ENCODE peak calls at places on chromosomes 4 and X, in six cellular contexts. P is activated B cell treated with CpG ODN at 0.5 μM for 24 hours, V is endothelial cell, C is AG04450, R is tibial artery, Q is astrocyte. J is an unnamed sample.

GRCh38 chrX:97123001-97123400 is 239.3 kb downstream of the RPA4 start:
- DNase-seq in P (no peak), V (no peak), C (no peak), R (no peak), Q (no peak), J (no peak)

GRCh38 chr4:153025402-153025801 is 89.3 kb downstream of the FHDC1 start:
- DNase-seq in P (no peak), V (no peak), C (no peak), R (no peak), Q (no peak), J (no peak)

GRCh38 chr4:113921089-113921842 is 58.2 kb downstream of the ARSJ start:
- DNase-seq in P (no peak), V (no peak), C (no peak), R (no peak), Q (peak), J (no peak)

GRCh38 chr4:103199009-103199408 is 866 bp upstream of the CENPE start:
- DNase-seq in P (no peak), V (no peak), C (no peak), R (no peak), Q (no peak), J (no peak)

GRCh38 chrX:120781416-120781815 is 94.2 kb downstream of the CT47B1 start:
- DNase-seq in P (no peak), V (no peak), C (no peak), R (no peak), Q (peak), J (no peak)

GRCh38 chrX:153609917-153610833 is 11.2 kb upstream of the CCNQ start:
- DNase-seq in P (peak), V (peak), C (peak), R (peak), Q (peak), J (peak)

GRCh38 chr4:138090145-138090917 is 151.8 kb downstream of the SLC7A11 start:
- DNase-seq in P (no peak), V (peak), C (peak), R (no peak), Q (peak), J (peak)

GRCh38 chr4:174550541-174550940 is 28.3 kb upstream of the HPGD start:
- DNase-seq in P (no peak), V (no peak), C (no peak), R (no peak), Q (no peak), J (no peak)

GRCh38 chrX:119617511-119618164 is 11.4 kb upstream of the NKRF start:
- DNase-seq in P (no peak), V (no peak), C (no peak), R (no peak), Q (no peak), J (no peak)

GRCh38 chr4:6124386-6125102 is 75.8 kb downstream of the JAKMIP1 start:
- DNase-seq in P (no peak), V (no peak), C (no peak), R (no peak), Q (no peak), J (no peak)

GRCh38 chr4:2222838-2223237 is 19.1 kb downstream of the HAUS3 start:
- DNase-seq in P (no peak), V (no peak), C (no peak), R (no peak), Q (no peak), J (no peak)

GRCh38 chr4:93764647-93765246 is 63.8 kb upstream of the ATOH1 start:
- DNase-seq in P (no peak), V (peak), C (peak), R (no peak), Q (peak), J (peak)
- TF ChIP-seq CTCF in P (no peak), V (peak), C (peak), R (peak), Q (peak), J (peak)

GRCh38 chrX:3526749-3527148 is 180.3 kb upstream of the MXRA5 start:
- DNase-seq in P (no peak), V (no peak), C (no peak), R (no peak), Q (peak), J (no peak)

GRCh38 chrX:3526084-3526483 is 179.6 kb upstream of the MXRA5 start:
- DNase-seq in P (no peak), V (no peak), C (no peak), R (no peak), Q (peak), J (no peak)

GRCh38 chrX:3532571-3532970 is 180.9 kb downstream of the PRKX start:
- DNase-seq in P (no peak), V (no peak), C (no peak), R (no peak), Q (no peak), J (no peak)

GRCh38 chrX:3527166-3527565 is 180.7 kb upstream of the MXRA5 start:
- DNase-seq in P (no peak), V (no peak), C (no peak), R (no peak), Q (peak), J (no peak)

DNA sequence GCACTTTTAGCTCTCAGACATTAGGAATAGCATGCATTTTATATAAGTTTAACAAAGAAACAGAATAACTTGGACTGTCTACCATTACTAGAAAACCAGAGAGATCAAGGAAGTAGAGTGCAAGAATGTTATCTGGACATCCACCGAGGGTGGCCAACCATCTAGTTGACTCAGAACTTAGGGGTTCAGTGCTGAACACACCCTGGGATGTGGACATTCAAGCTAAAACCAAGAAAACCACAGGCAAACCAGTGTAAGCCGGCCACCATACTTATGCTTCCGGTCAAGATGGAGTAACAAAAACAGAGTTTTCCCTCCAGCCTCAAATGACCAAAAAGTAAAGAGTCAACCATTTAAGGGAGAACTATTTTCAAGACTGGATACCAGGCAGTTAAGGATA is 181.4 kb upstream of the MXRA5 start:
- DNase-seq in P (no peak), V (no peak), C (no peak), R (no peak), Q (peak), J (no peak)
- TF ChIP-seq CTCF in P (no peak), V (no peak), C (no peak), R (no peak), Q (no peak), J (no peak)

DNA sequence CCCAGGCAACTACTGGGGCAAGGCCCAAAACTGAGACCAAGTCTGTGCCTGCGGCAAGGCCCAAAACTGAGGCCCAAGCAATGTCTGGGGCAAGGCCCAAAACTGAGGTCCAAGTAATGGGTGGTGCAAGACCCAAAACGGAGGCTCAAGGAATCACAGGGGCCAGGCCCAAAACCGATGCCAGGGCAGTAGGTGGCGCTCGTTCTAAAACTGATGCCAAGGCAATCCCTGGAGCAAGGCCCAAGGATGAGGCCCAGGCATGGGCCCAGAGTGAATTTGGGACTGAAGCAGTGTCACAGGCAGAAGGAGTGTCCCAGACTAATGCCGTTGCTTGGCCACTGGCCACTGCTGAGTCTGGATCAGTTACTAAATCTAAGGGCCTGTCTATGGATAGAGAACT is 2.7 kb downstream of the GPRASP2 start:
- DNase-seq in P (no peak), V (no peak), C (no peak), R (no peak), Q (no peak), J (no peak)
- TF ChIP-seq CTCF in P (no peak), V (no peak), C (no peak), R (no peak), Q (no peak), J (no peak)

GRCh38 chrX:71546879-71547278 is 14.0 kb downstream of the OGT start:
- DNase-seq in P (no peak), V (no peak), C (no peak), R (no peak), Q (no peak), J (no peak)
- TF ChIP-seq CTCF in P (no peak), V (no peak), C (no peak), R (no peak), Q (no peak), J (no peak)

GRCh38 chrX:81377329-81377728 is 175.4 kb downstream of the SH3BGRL start:
- DNase-seq in P (no peak), V (peak), C (peak), R (no peak), Q (peak), J (no peak)
- TF ChIP-seq CTCF in P (no peak), V (peak), C (peak), R (peak), Q (peak), J (peak)

GRCh38 chrX:47809065-47809788 is 27.5 kb upstream of the ZNF81 start:
- DNase-seq in P (no peak), V (no peak), C (no peak), R (no peak), Q (no peak), J (no peak)

GRCh38 chrX:47815901-47816845 is 20.5 kb upstream of the ZNF81 start:
- DNase-seq in P (no peak), V (no peak), C (no peak), R (no peak), Q (no peak), J (no peak)

GRCh38 chrX:47817897-47818296 is 18.8 kb upstream of the ZNF81 start:
- DNase-seq in P (no peak), V (no peak), C (no peak), R (no peak), Q (no peak), J (no peak)

GRCh38 chrX:47817421-47817820 is 19.3 kb upstream of the ZNF81 start:
- DNase-seq in P (no peak), V (no peak), C (no peak), R (no peak), Q (no peak), J (no peak)

DNA sequence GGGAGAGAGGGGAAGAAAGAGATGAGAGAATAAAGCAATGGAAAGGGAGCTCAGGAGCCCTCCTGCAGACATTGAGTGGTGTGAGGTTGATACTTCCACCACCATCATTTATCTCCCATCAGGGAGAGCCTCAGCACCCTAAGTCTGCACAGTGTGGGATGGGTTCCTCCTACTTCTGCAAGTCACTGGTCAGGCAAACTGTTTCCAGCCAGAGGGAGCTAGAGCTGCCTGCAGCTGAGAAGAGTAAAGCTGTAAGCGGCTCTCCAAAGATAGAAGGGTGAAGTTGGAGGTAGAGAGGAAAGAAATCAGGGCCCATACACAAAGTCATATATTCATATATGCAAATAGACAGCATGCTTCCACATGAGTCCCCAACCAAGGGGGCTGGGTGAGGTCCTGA is 21.8 kb upstream of the ZNF81 start:
- DNase-seq in P (no peak), V (no peak), C (no peak), R (no peak), Q (no peak), J (no peak)
- TF ChIP-seq CTCF in P (no peak), V (no peak), C (no peak), R (no peak), Q (no peak), J (no peak)

GRCh38 chrX:149487292-149487691 is 17.8 kb downstream of the IDS start:
- DNase-seq in P (no peak), V (no peak), C (no peak), R (no peak), Q (no peak), J (no peak)
- TF ChIP-seq CTCF in P (no peak), V (no peak), C (peak), R (no peak), Q (peak), J (peak)

GRCh38 chr4:52684896-52685295 is 25.8 kb upstream of the USP46 start:
- DNase-seq in P (no peak), V (no peak), C (no peak), R (no peak), Q (no peak), J (no peak)
- TF ChIP-seq CTCF in P (no peak), V (no peak), C (no peak), R (no peak), Q (no peak), J (no peak)